ENCODE peak calls at places on chromosomes 7 and 10, in nine cellular contexts. G is keratinocyte, N is ovary, F is endodermal cell, U is Peyer's patch, Z is IMR-90, I is left ventricle myocardium inferior, S is lung, T is GM12878. L is an unnamed sample.

GRCh38 chr7:142445019-142445686 is 187.3 kb upstream of the PRSS58 start:
- DNase-seq in G (no peak), N (no peak), F (peak; percentile 88), U (no peak), Z (no peak), I (no peak), S (no peak), T (no peak), L (no peak)

GRCh38 chr10:85946713-85947326 is 419.8 kb downstream of the GRID1 start:
- DNase-seq in G (no peak), N (no peak), F (no peak), U (no peak), Z (no peak), I (no peak), S (no peak), T (peak; percentile 87), L (no peak)

GRCh38 chr10:82925547-82925946 is 1050.6 kb downstream of the NRG3 start:
- DNase-seq in G (no peak), N (no peak), F (no peak), U (no peak), Z (no peak), I (no peak), S (no peak), T (no peak), L (no peak)

GRCh38 chr10:121543545-121543944 is 54.7 kb downstream of the FGFR2 start:
- DNase-seq in G (no peak), N (no peak), F (no peak), U (no peak), Z (no peak), I (no peak), S (no peak), T (no peak), L (no peak)

GRCh38 chr10:119652361-119652760 is 1.2 kb downstream of the BAG3 start:
- DNase-seq in G (no peak), N (no peak), F (no peak), U (no peak), Z (peak; percentile 82), I (no peak), S (no peak), T (no peak), L (no peak)

GRCh38 chr7:129436335-129436923 is 2.2 kb downstream of the STRIP2 start:
- DNase-seq in G (no peak), N (no peak), F (no peak), U (no peak), Z (no peak), I (no peak), S (no peak), T (no peak), L (no peak)

GRCh38 chr7:158097511-158098124 is 490.0 kb downstream of the PTPRN2 start:
- DNase-seq in G (no peak), N (no peak), F (peak; percentile 37), U (peak; percentile 36), Z (no peak), I (no peak), S (no peak), T (no peak), L (peak; percentile 28)

GRCh38 chr10:79159785-79160184 is 91.0 kb downstream of the ZMIZ1 start:
- DNase-seq in G (no peak), N (no peak), F (no peak), U (no peak), Z (peak; percentile 68), I (peak; percentile 76), S (no peak), T (no peak), L (peak; percentile 92)

GRCh38 chr7:50356945-50357268 is 52.4 kb downstream of the IKZF1 start:
- DNase-seq in G (no peak), N (no peak), F (no peak), U (no peak), Z (no peak), I (no peak), S (no peak), T (no peak), L (no peak)

GRCh38 chr10:100882681-100883321 is 30.0 kb upstream of the SLF2 start:
- DNase-seq in G (no peak), N (peak; percentile 62), F (peak; percentile 30), U (no peak), Z (peak; percentile 87), I (peak; percentile 27), S (no peak), T (no peak), L (no peak)

GRCh38 chr10:118594392-118595063 is 920 bp downstream of the PRLHR start:
- DNase-seq in G (no peak), N (peak; percentile 64), F (peak; percentile 98), U (no peak), Z (peak; percentile 21), I (no peak), S (peak; percentile 32), T (no peak), L (no peak)

GRCh38 chr10:65325913-65326312 is 1599.9 kb upstream of the LRRTM3 start:
- DNase-seq in G (no peak), N (no peak), F (peak; percentile 53), U (no peak), Z (no peak), I (no peak), S (no peak), T (no peak), L (no peak)

GRCh38 chr7:98619450-98620321 is 2.6 kb downstream of the NPTX2 start:
- DNase-seq in G (no peak), N (no peak), F (peak; percentile 70), U (no peak), Z (peak; percentile 1), I (peak; percentile 34), S (peak; percentile 53), T (no peak), L (no peak)

GRCh38 chr10:22253578-22253882 is 35.7 kb upstream of the EBLN1 start:
- DNase-seq in G (no peak), N (no peak), F (no peak), U (peak; percentile 71), Z (no peak), I (peak; percentile 53), S (peak; percentile 41), T (no peak), L (no peak)

GRCh38 chr10:118584181-118584954 is 11.1 kb downstream of the PRLHR start:
- DNase-seq in G (peak; percentile 21), N (no peak), F (no peak), U (no peak), Z (peak; percentile 70), I (no peak), S (no peak), T (no peak), L (no peak)

GRCh38 chr10:25061711-25062455 is 45.5 kb downstream of the THNSL1 start:
- DNase-seq in G (peak; percentile 33), N (no peak), F (no peak), U (no peak), Z (peak; percentile 20), I (no peak), S (no peak), T (no peak), L (no peak)

GRCh38 chr10:25056726-25057125 is 40.3 kb downstream of the THNSL1 start:
- DNase-seq in G (no peak), N (no peak), F (no peak), U (no peak), Z (no peak), I (no peak), S (no peak), T (no peak), L (no peak)

GRCh38 chr10:25061125-25061524 is 44.7 kb downstream of the THNSL1 start:
- DNase-seq in G (no peak), N (no peak), F (no peak), U (no peak), Z (no peak), I (no peak), S (no peak), T (no peak), L (no peak)

GRCh38 chr10:25063157-25063556 is 46.7 kb downstream of the THNSL1 start:
- DNase-seq in G (no peak), N (no peak), F (no peak), U (no peak), Z (no peak), I (no peak), S (no peak), T (no peak), L (no peak)

DNA sequence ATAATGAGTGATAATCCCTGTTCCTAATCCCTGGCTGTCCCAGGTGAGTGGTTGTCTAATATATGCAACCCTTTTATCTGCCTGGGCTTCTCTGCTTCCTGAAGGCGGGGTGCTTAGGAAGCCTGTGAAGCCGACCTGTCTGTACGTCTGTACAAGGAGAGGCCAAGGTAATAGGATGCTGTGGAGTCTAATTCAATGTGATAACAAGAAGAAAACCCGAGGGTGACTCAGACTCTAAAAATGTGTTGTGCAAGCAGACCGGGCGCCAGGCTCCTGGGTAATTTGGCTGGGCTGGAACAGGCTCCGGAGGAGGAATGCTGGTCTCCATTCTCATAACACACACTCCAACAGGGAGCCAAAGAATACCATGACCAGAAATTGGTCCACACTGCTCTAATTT is 43.6 kb downstream of the THNSL1 start:
- DNase-seq in G (peak; percentile 96), N (peak; percentile 52), F (peak; percentile 58), U (peak; percentile 76), Z (peak; percentile 75), I (peak; percentile 18), S (peak; percentile 84), T (no peak), L (no peak)
- H3K27ac ChIP-seq in G (peak overlapping the region; percentile 99), N (no peak overlapping the region), F (no peak overlapping the region), U (no peak overlapping the region), Z (no peak overlapping the region), I (no peak overlapping the region), S (no peak overlapping the region), T (no peak overlapping the region), L (no peak overlapping the region)

DNA sequence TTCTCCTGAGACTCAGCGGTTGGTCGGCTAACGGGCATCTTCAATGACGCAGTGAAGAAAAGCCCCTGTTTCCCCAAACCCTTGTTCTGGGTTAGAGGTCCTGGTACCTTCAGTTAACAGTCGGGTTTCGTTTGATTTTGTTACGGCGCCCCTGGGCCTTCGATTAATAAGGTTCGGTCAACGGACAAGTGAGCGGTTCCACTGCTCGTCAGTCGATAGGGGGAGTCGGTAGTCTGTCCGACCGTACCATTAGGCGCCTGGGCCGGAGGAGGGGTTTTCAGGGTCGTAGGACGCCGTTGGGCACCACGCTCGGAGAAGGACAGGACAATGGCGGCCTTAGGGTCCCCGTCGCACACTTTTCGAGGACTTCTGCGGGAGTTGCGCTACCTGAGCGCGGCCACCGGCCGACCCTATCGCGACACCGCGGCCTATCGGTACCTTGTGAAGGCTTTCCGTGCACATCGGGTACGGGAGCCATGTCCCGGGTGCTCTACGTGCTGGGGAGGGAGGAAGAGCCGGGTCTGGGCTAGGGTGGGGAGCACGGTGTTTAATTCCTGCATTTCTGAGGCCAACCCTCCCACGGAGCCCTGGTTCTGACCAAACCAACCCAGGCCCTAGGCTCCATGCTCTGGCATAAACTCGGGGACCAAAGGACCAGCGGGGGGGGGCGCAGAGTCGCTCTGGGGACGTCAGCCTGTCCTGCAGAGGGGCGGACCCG is at the start of gene FMC1:
- DNase-seq in G (peak; percentile 60), N (peak; percentile 92), F (peak; percentile 97), U (peak; percentile 96), Z (peak; percentile 94), I (peak; percentile 92), S (peak; percentile 92), T (peak; percentile 74), L (peak; percentile 98)
- TF ChIP-seq CTCF in G (peak; percentile 23), N (peak; percentile 74), F (peak; percentile 55), U (peak; percentile 46), Z (peak; percentile 29), I (peak; percentile 56), S (peak; percentile 18), T (peak; percentile 35), L (peak; percentile 34)

GRCh38 chr10:132542086-132542775 is 4.6 kb downstream of the INPP5A start:
- DNase-seq in G (no peak), N (peak; percentile 25), F (peak; percentile 57), U (peak; percentile 42), Z (no peak), I (peak; percentile 16), S (no peak), T (no peak), L (peak; percentile 72)
- H3K4me1 ChIP-seq in G (peaks cover 21% of the 10 kb centered on the region), N (peaks cover 28% of the 10 kb centered on the region), F (no peaks in the 10 kb centered on the region), U (peaks cover 33% of the 10 kb centered on the region), Z (peaks cover 20% of the 10 kb centered on the region), I (peaks cover 88% of the 10 kb centered on the region), S (peaks cover 13% of the 10 kb centered on the region), T (peaks cover 35% of the 10 kb centered on the region), L (no peaks in the 10 kb centered on the region)

GRCh38 chr7:134784251-134785049 is 5.0 kb downstream of the CALD1 start:
- DNase-seq in G (no peak), N (no peak), F (no peak), U (no peak), Z (no peak), I (no peak), S (no peak), T (no peak), L (no peak)
- H3K27ac ChIP-seq in G (no peak overlapping the region), N (peak overlapping the region; percentile 4), F (no peak overlapping the region), U (no peak overlapping the region), Z (no peak overlapping the region), I (peak overlapping the region; percentile 89), S (no peak overlapping the region), T (no peak overlapping the region), L (peak overlapping the region; percentile 91)